ENCODE peak calls at places on chromosome 12, in seven cellular contexts. X is upper lobe of left lung, P is spleen, Z is K562, L is A549, F is IMR-90, K is tibial nerve. C is an unnamed sample. For H3K4me1 and H3K9me3, the result is how much of the 10 kb centered on the place peaks cover.

GRCh38 chr12:71578694-71579258 is 84.9 kb downstream of the ZFC3H1 start:
- DNase-seq in X (no peak), P (no peak), Z (no peak), L (no peak), F (no peak), K (no peak), C (no peak)

GRCh38 chr12:62957233-62957953 is 22.4 kb upstream of the PPM1H start:
- DNase-seq in X (no peak), P (no peak), Z (no peak), L (no peak), F (no peak), K (no peak), C (no peak)

GRCh38 chr12:86719381-86719780 is 463.2 kb upstream of the MGAT4C start:
- DNase-seq in X (no peak), P (no peak), Z (no peak), L (no peak), F (peak), K (no peak), C (no peak)

GRCh38 chr12:124829008-124829707 is 34.5 kb downstream of the SCARB1 start:
- DNase-seq in X (no peak), P (no peak), Z (peak), L (peak), F (peak), K (peak), C (peak)

GRCh38 chr12:124188561-124189405 is 106.1 kb upstream of the RFLNA start:
- DNase-seq in X (no peak), P (peak), Z (no peak), L (no peak), F (no peak), K (no peak), C (peak)

GRCh38 chr12:26767865-26768264 is 65.1 kb downstream of the ITPR2 start:
- DNase-seq in X (no peak), P (no peak), Z (no peak), L (no peak), F (no peak), K (no peak), C (no peak)

GRCh38 chr12:94586589-94587259 is 63.6 kb downstream of the TMCC3 start:
- DNase-seq in X (no peak), P (no peak), Z (no peak), L (no peak), F (no peak), K (no peak), C (no peak)

GRCh38 chr12:50661300-50662120 is 102.4 kb upstream of the ATF1 start:
- DNase-seq in X (no peak), P (no peak), Z (no peak), L (no peak), F (no peak), K (no peak), C (no peak)

GRCh38 chr12:116216022-116216756 is 61.3 kb downstream of the MED13L start:
- DNase-seq in X (no peak), P (no peak), Z (no peak), L (no peak), F (no peak), K (no peak), C (no peak)

GRCh38 chr12:10241276-10241675 is 28.6 kb downstream of the GABARAPL1 start:
- DNase-seq in X (no peak), P (no peak), Z (no peak), L (no peak), F (no peak), K (no peak), C (no peak)

GRCh38 chr12:91604897-91605296 is 422.3 kb upstream of the DCN start:
- DNase-seq in X (no peak), P (no peak), Z (no peak), L (no peak), F (no peak), K (no peak), C (no peak)

GRCh38 chr12:90174198-90174510 is 465.5 kb upstream of the ATP2B1 start:
- DNase-seq in X (no peak), P (no peak), Z (no peak), L (no peak), F (no peak), K (no peak), C (no peak)

GRCh38 chr12:123808167-123808566 is 46.1 kb downstream of the DNAH10 start:
- DNase-seq in X (no peak), P (no peak), Z (peak), L (peak), F (peak), K (no peak), C (no peak)

GRCh38 chr12:83008703-83009102 is 322.0 kb downstream of the TMTC2 start:
- DNase-seq in X (no peak), P (no peak), Z (no peak), L (no peak), F (no peak), K (no peak), C (no peak)

GRCh38 chr12:124434364-124434763 is 133.0 kb downstream of the NCOR2 start:
- DNase-seq in X (no peak), P (no peak), Z (no peak), L (no peak), F (no peak), K (no peak), C (no peak)

GRCh38 chr12:112900298-112901145 is 6.2 kb upstream of the OAS1 start:
- DNase-seq in X (peak), P (no peak), Z (peak), L (peak), F (peak), K (peak), C (peak)

GRCh38 chr12:7915911-7916403 is 20.0 kb downstream of the SLC2A3 start:
- DNase-seq in X (no peak), P (no peak), Z (no peak), L (no peak), F (no peak), K (no peak), C (no peak)

DNA sequence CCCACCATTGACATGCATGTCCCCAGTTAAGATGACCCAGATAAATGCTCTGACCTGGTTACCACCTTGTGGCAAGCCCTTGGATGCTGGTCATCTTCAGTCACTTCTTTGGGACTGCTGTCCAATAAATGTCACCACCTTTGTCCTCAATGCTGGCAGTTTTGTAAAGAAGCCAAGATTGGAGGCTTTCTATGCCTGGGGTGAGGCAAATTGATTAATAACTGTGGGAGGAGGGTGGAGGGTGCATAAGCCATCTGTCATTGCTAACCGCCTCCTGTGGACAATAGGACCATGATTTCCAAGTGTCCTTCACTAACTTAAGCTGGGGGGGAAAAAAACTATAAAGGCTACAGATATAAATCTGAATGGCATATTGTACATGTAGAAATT is 24.4 kb downstream of the ANKRD13A start:
- DNase-seq in X (no peak), P (no peak), Z (no peak), L (no peak), F (no peak), K (no peak), C (no peak)
- H3K4me1 ChIP-seq in X (under half), P (under half), Z (under half), L (under half), F (under half), K (under half), C (under half)

GRCh38 chr12:103326190-103326589 is 169.6 kb downstream of the C12orf42 start:
- DNase-seq in X (no peak), P (no peak), Z (no peak), L (peak), F (no peak), K (no peak), C (no peak)
- H3K9me3 ChIP-seq in X (under half), P (under half), Z (under half), L (under half), F (under half), K (under half), C (under half)

GRCh38 chr12:43840338-43840737 is 4.5 kb downstream of the TMEM117 start:
- DNase-seq in X (no peak), P (no peak), Z (no peak), L (no peak), F (no peak), K (no peak), C (no peak)

GRCh38 chr12:43836455-43836989 is 641 bp downstream of the TMEM117 start:
- DNase-seq in X (no peak), P (no peak), Z (no peak), L (peak), F (peak), K (peak), C (no peak)

GRCh38 chr12:43832506-43833168 is 3.2 kb upstream of the TMEM117 start:
- DNase-seq in X (no peak), P (no peak), Z (no peak), L (no peak), F (no peak), K (no peak), C (no peak)

GRCh38 chr12:43835264-43835655 is 621 bp upstream of the TMEM117 start:
- DNase-seq in X (no peak), P (no peak), Z (no peak), L (no peak), F (peak), K (no peak), C (no peak)

GRCh38 chr12:43835656-43836454 is at the start of gene TMEM117:
- DNase-seq in X (peak), P (peak), Z (peak), L (peak), F (peak), K (peak), C (peak)
- TF ChIP-seq POLR2A in X (peak), P (no peak), Z (peak), L (peak), F (peak), K (peak), C (peak)

DNA sequence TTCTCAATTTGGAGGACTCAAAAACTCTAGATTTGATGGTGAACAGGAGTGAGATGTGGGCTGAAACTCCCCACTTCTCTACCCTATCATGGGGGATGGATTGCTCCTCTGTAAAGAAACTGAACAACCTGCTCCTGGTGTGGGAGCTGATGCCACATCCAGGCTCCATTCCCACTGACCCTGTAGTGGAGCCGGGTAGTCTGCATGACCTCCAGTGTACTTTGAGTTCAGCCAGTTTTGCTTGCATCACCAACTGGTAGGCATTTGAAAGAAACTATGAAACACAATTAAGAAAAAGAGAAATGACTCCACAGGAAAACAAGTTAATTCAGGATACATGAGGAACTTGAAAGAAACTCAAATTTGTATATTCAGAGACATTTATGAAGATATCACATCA is 27.3 kb upstream of the EMP1 start:
- DNase-seq in X (no peak), P (no peak), Z (no peak), L (no peak), F (no peak), K (no peak), C (no peak)
- H3K4me1 ChIP-seq in X (under half), P (under half), Z (under half), L (under half), F (under half), K (under half), C (under half)

GRCh38 chr12:1499351-1499750 is 95.0 kb downstream of the FBXL14 start:
- DNase-seq in X (no peak), P (no peak), Z (no peak), L (no peak), F (no peak), K (no peak), C (no peak)
- H3K9me3 ChIP-seq in X (under half), P (under half), Z (under half), L (under half), F (under half), K (under half), C (under half)

DNA sequence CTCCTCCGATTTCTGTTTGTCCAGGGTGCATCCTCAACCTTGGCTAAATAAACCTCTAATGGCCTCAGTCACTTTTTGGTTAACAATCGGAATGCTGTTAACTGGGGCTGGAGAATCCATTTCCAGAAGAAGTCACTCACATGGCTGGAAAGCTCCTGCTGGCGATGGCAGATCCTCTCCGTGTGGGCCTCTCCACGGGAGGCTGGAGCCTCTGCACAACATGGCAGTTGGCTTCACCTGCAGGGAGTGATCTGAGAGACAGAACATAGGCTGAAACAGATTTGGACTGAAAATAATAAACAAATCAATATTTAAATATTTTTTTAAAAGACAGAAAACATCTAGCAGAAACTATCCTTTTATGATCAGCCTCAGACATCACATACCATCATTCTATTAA is 66.8 kb upstream of the FICD start:
- DNase-seq in X (no peak), P (no peak), Z (no peak), L (no peak), F (no peak), K (no peak), C (no peak)
- TF ChIP-seq POLR2A in X (no peak), P (no peak), Z (no peak), L (no peak), F (no peak), K (no peak), C (no peak)

GRCh38 chr12:57133013-57133569 is 4.8 kb downstream of the LRP1 start:
- DNase-seq in X (no peak), P (peak), Z (no peak), L (no peak), F (peak), K (no peak), C (no peak)

GRCh38 chr12:57133916-57134315 is 5.6 kb downstream of the LRP1 start:
- DNase-seq in X (no peak), P (peak), Z (no peak), L (no peak), F (no peak), K (no peak), C (no peak)

GRCh38 chr12:57129311-57130288 is 1.3 kb downstream of the LRP1 start:
- DNase-seq in X (no peak), P (peak), Z (no peak), L (no peak), F (no peak), K (peak), C (no peak)

GRCh38 chr12:57130941-57131340 is 2.7 kb downstream of the LRP1 start:
- DNase-seq in X (no peak), P (no peak), Z (no peak), L (no peak), F (no peak), K (no peak), C (no peak)

GRCh38 chr12:57131896-57132744 is 3.8 kb downstream of the LRP1 start:
- DNase-seq in X (no peak), P (peak), Z (no peak), L (no peak), F (no peak), K (no peak), C (no peak)
- H3K4me1 ChIP-seq in X (under half), P (half or more), Z (under half), L (under half), F (under half), K (half or more), C (half or more)

GRCh38 chr12:34296143-34297041 is 274.1 kb downstream of the ALG10 start:
- DNase-seq in X (no peak), P (peak), Z (no peak), L (no peak), F (no peak), K (no peak), C (no peak)
- H3K9me3 ChIP-seq in X (half or more), P (under half), Z (under half), L (under half), F (half or more), K (half or more), C (under half)